ENCODE peak calls at places on chromosomes 2 and 18, in ten cellular contexts. H, E, W, V, J, Y, Z, O, S and F are unnamed samples.

GRCh38 chr18:48098538-48098937 is 168.1 kb upstream of the SMAD2 start:
- DNase-seq in H (no peak), E (no peak), W (no peak), V (no peak), J (no peak), Y (no peak), Z (no peak), O (no peak), S (no peak), F (no peak)

GRCh38 chr2:2271471-2271941 is 59.6 kb downstream of the MYT1L start:
- DNase-seq in H (no peak), E (no peak), W (no peak), V (no peak), J (no peak), Y (no peak), Z (peak; percentile 63), O (no peak), S (no peak), F (peak; percentile 10)

GRCh38 chr2:177579486-177580036 is 187.0 kb downstream of the AGPS start:
- DNase-seq in H (peak; percentile 26), E (no peak), W (peak; percentile 52), V (no peak), J (no peak), Y (no peak), Z (no peak), O (no peak), S (no peak), F (no peak)

GRCh38 chr2:150107816-150108215 is 379.7 kb downstream of the RND3 start:
- DNase-seq in H (peak; percentile 97), E (no peak), W (no peak), V (no peak), J (no peak), Y (no peak), Z (no peak), O (no peak), S (no peak), F (no peak)

GRCh38 chr2:64275174-64275466 is 130.9 kb upstream of the PELI1 start:
- DNase-seq in H (no peak), E (no peak), W (no peak), V (no peak), J (no peak), Y (no peak), Z (no peak), O (no peak), S (no peak), F (no peak)

GRCh38 chr18:77074431-77074830 is 58.2 kb downstream of the MBP start:
- DNase-seq in H (no peak), E (no peak), W (no peak), V (no peak), J (no peak), Y (no peak), Z (no peak), O (no peak), S (no peak), F (no peak)

GRCh38 chr2:227862227-227862740 is 9.1 kb upstream of the DAW1 start:
- DNase-seq in H (peak; percentile 71), E (no peak), W (no peak), V (no peak), J (no peak), Y (no peak), Z (no peak), O (no peak), S (no peak), F (no peak)

GRCh38 chr2:55581875-55582547 is 35.4 kb downstream of the PPP4R3B start:
- DNase-seq in H (no peak), E (no peak), W (no peak), V (no peak), J (no peak), Y (no peak), Z (no peak), O (no peak), S (peak; percentile 77), F (no peak)

GRCh38 chr2:97267411-97268074 is 154.6 kb downstream of the ANKRD36 start:
- DNase-seq in H (no peak), E (peak; percentile 74), W (peak; percentile 34), V (peak; percentile 12), J (no peak), Y (no peak), Z (peak; percentile 21), O (no peak), S (peak; percentile 43), F (no peak)

GRCh38 chr2:190320696-190321095 is 1.1 kb upstream of the HIBCH start:
- DNase-seq in H (no peak), E (no peak), W (no peak), V (no peak), J (no peak), Y (no peak), Z (no peak), O (no peak), S (no peak), F (no peak)
- H3K4me3 ChIP-seq in H (no peak overlapping the region), E (no peak overlapping the region), W (no peak overlapping the region), V (no peak overlapping the region), J (no peak overlapping the region), Y (no peak overlapping the region), Z (no peak overlapping the region), O (no peak overlapping the region), S (no peak overlapping the region), F (no peak overlapping the region)

DNA sequence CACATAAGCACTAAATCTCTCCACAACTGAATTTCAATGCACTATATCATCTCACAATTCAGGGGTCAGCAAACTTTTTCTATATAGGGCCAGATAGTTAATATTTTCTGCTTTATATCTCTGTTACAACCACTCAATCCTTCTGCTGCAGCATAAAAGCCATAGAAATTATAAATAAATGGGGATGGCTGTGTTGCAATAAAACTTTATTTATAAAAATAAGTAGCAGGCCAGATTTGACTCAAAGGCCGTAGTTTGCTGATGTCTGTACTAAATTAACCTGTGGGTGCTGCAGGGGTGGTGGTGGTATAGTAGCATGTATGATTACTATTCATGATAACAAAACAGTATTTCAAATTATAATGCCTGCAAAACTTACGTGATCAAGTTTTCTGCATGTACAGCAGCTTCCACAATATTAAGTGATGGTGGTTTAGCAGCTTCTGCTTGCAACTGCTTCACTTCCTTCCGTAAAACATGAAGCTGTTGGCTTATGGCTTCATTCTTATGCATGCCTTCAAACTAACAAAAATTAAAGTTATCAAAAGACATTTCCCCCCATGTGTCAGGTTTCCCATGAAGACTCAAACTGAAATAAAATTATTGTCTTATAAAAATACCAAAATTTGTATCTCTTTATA is 64.1 kb downstream of the SIGLEC15 start:
- DNase-seq in H (no peak), E (no peak), W (no peak), V (no peak), J (no peak), Y (no peak), Z (no peak), O (no peak), S (no peak), F (no peak)
- H3K27me3 ChIP-seq in H (no peaks in the 10 kb centered on the region), E (no peaks in the 10 kb centered on the region), W (no peaks in the 10 kb centered on the region), V (no peaks in the 10 kb centered on the region), J (no peaks in the 10 kb centered on the region), Y (no peaks in the 10 kb centered on the region), Z (no peaks in the 10 kb centered on the region), O (no peaks in the 10 kb centered on the region), S (no peaks in the 10 kb centered on the region), F (no peaks in the 10 kb centered on the region)

DNA sequence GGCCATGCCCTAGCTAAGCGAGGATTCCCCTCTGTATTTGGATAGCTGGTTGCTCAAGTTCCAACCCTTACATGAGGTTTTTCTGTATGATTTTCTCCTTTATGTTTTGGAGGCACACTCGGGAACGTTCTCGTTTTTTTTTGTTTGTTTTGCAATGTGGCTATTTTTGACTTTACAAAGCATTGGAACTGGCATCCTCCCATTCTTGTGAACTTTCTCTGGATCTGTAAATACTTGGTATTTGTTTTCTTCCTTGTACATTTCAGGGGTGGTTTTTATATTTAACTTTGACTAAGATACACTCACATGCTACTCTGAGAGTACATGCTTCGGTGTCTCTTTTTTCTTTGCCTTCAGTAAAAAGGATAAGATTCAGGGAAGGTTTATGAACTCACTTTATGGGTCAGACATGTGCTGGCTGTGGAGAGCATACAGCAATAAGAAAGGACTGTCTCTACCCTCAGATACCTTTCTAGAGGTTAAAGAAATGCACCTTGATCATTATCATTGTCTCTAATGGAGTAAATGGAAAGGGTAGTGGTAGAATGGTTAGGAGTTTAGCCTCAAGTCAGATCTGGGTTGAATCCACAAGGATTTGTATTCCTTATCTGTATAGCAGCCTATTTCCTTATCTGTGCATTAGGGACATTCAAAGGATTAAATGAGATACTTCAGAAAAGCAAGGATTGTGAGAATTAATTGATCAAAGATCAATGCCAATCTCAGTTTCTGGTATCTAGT is 61.9 kb downstream of the MEIS1 start:
- DNase-seq in H (no peak), E (no peak), W (no peak), V (no peak), J (no peak), Y (no peak), Z (no peak), O (no peak), S (no peak), F (no peak)
- H3K4me3 ChIP-seq in H (peak overlapping the region; percentile 42), E (no peak overlapping the region), W (no peak overlapping the region), V (no peak overlapping the region), J (no peak overlapping the region), Y (no peak overlapping the region), Z (no peak overlapping the region), O (no peak overlapping the region), S (no peak overlapping the region), F (no peak overlapping the region)

DNA sequence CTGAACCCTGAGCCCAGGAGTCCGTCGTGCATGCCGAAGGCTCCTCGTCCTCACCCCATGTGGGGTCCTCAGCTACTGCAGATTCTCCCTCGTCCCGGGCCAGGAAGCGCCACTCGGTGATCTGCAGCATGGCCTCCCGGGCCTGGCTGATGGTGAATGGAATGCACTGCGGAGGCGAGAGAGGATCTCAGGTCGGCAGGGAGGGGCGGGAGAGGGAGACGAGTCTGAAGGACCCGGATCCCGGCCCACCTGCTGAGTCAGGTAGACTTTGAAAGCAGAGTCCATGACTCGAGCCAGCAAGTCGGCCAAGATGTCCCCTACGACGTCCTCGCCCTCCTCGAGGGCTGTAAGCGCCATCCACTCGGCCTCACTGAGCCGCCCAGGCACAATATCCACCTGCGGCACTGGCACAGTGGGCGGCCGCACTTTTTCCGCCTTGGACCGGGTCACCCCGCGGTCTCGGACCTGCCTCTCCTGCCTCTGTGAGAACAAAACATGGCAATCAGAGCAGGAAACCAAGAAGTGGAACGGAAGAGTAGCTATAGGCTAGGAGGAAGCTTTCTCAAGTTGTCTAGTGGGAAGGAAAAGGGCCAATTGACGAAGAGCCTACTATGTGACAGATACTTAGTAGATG is 5.5 kb downstream of the C2orf81 start:
- DNase-seq in H (no peak), E (peak; percentile 77), W (no peak), V (no peak), J (no peak), Y (no peak), Z (no peak), O (peak; percentile 24), S (no peak), F (no peak)
- H3K27me3 ChIP-seq in H (no peaks in the 10 kb centered on the region), E (no peaks in the 10 kb centered on the region), W (no peaks in the 10 kb centered on the region), V (no peaks in the 10 kb centered on the region), J (no peaks in the 10 kb centered on the region), Y (peaks cover 3% of the 10 kb centered on the region), Z (no peaks in the 10 kb centered on the region), O (no peaks in the 10 kb centered on the region), S (peaks cover 37% of the 10 kb centered on the region), F (no peaks in the 10 kb centered on the region)

GRCh38 chr2:238239552-238239871 is 326 bp downstream of the HES6 start:
- DNase-seq in H (no peak), E (no peak), W (no peak), V (no peak), J (no peak), Y (no peak), Z (no peak), O (peak; percentile 38), S (no peak), F (no peak)
- H3K4me3 ChIP-seq in H (peak overlapping the region; percentile 59), E (peak overlapping the region; percentile 56), W (peak overlapping the region; percentile 75), V (peak overlapping the region; percentile 49), J (peak overlapping the region; percentile 58), Y (peak overlapping the region; percentile 52), Z (peak overlapping the region; percentile 40), O (no peak overlapping the region), S (peak overlapping the region; percentile 69), F (peak overlapping the region; percentile 63)

GRCh38 chr18:41853280-41853679 is 101.8 kb upstream of the PIK3C3 start:
- DNase-seq in H (no peak), E (no peak), W (no peak), V (no peak), J (no peak), Y (no peak), Z (no peak), O (no peak), S (no peak), F (no peak)
- H3K27me3 ChIP-seq in H (no peaks in the 10 kb centered on the region), E (no peaks in the 10 kb centered on the region), W (no peaks in the 10 kb centered on the region), V (no peaks in the 10 kb centered on the region), J (no peaks in the 10 kb centered on the region), Y (no peaks in the 10 kb centered on the region), Z (no peaks in the 10 kb centered on the region), O (no peaks in the 10 kb centered on the region), S (no peaks in the 10 kb centered on the region), F (no peaks in the 10 kb centered on the region)